ENCODE peak calls at places on chromosomes 13 and 19, in five cellular contexts. M is GM04504; Y is activated naive CD4-positive, alpha-beta T cell treated with anti-CD3 and anti-CD28 coated beads, Interleukin-2, amount 50 U/mL, for 16 hours; Q is T-helper 1 cell; C is HTR-8/SVneo. S is an unnamed sample.

GRCh38 chr19:16778796-16779411 is 50.3 kb upstream of the SIN3B start:
- DNase-seq in M (peak), Y (peak), Q (peak), C (peak), S (no peak)

GRCh38 chr19:4970558-4971423 is 1.9 kb downstream of the KDM4B start:
- DNase-seq in M (no peak), Y (no peak), Q (no peak), C (no peak), S (peak)

GRCh38 chr19:32895384-32895783 is 25.8 kb upstream of the SLC7A9 start:
- DNase-seq in M (no peak), Y (no peak), Q (no peak), C (no peak), S (no peak)

GRCh38 chr19:51587264-51588191 is 16.4 kb downstream of the ZNF175 start:
- DNase-seq in M (no peak), Y (no peak), Q (no peak), C (no peak), S (no peak)

GRCh38 chr13:46317120-46317519 is 69.9 kb downstream of the RUBCNL start:
- DNase-seq in M (no peak), Y (no peak), Q (no peak), C (no peak), S (no peak)

GRCh38 chr13:26132756-26133155 is 80.9 kb upstream of the SHISA2 start:
- DNase-seq in M (peak), Y (no peak), Q (no peak), C (peak), S (no peak)

GRCh38 chr13:27569405-27569804 is 50.9 kb downstream of the LNX2 start:
- DNase-seq in M (no peak), Y (no peak), Q (no peak), C (no peak), S (no peak)

GRCh38 chr19:45773384-45773783 is 4.3 kb upstream of the SIX5 start:
- DNase-seq in M (no peak), Y (no peak), Q (no peak), C (no peak), S (no peak)

GRCh38 chr13:32153056-32153455 is 121.5 kb downstream of the FRY start:
- DNase-seq in M (peak), Y (no peak), Q (no peak), C (no peak), S (no peak)

GRCh38 chr13:79056706-79057105 is 349.3 kb downstream of the RBM26 start:
- DNase-seq in M (no peak), Y (no peak), Q (no peak), C (no peak), S (no peak)

GRCh38 chr13:112450567-112451240 is 74.5 kb downstream of the SPACA7 start:
- DNase-seq in M (no peak), Y (no peak), Q (no peak), C (no peak), S (no peak)

GRCh38 chr13:100434010-100434763 is 154.4 kb downstream of the GGACT start:
- DNase-seq in M (no peak), Y (no peak), Q (no peak), C (peak), S (no peak)

GRCh38 chr19:1370579-1371361 is 12.9 kb upstream of the NDUFS7 start:
- DNase-seq in M (no peak), Y (no peak), Q (no peak), C (no peak), S (no peak)

GRCh38 chr13:44732503-44733098 is 156.5 kb upstream of the TSC22D1 start:
- DNase-seq in M (no peak), Y (no peak), Q (no peak), C (no peak), S (no peak)

GRCh38 chr13:46885018-46885417 is 11.8 kb downstream of the HTR2A start:
- DNase-seq in M (no peak), Y (no peak), Q (no peak), C (no peak), S (no peak)